ENCODE peak calls at places on chromosomes 2 and 18, in four cellular contexts. N is lower leg skin, Y is body of pancreas, K is tibial nerve. X is an unnamed sample.

GRCh38 chr2:52390651-52391050 is 1358.7 kb upstream of the NRXN1 start:
- DNase-seq in N (no peak), Y (no peak), K (no peak), X (no peak)

GRCh38 chr18:45687617-45688016 is 36.4 kb upstream of the SLC14A1 start:
- DNase-seq in N (no peak), Y (no peak), K (no peak), X (no peak)

GRCh38 chr2:40201425-40201824 is 250.5 kb downstream of the SLC8A1 start:
- DNase-seq in N (no peak), Y (no peak), K (no peak), X (no peak)

GRCh38 chr2:70985956-70986355 is 7.5 kb downstream of the ANKRD53 start:
- DNase-seq in N (peak), Y (no peak), K (no peak), X (no peak)

GRCh38 chr2:149744845-149745244 is 157.3 kb upstream of the MMADHC start:
- DNase-seq in N (no peak), Y (no peak), K (no peak), X (no peak)

GRCh38 chr2:167793725-167794124 is 453.7 kb downstream of the STK39 start:
- DNase-seq in N (no peak), Y (no peak), K (no peak), X (no peak)

GRCh38 chr2:25824216-25824615 is 54.1 kb downstream of the ASXL2 start:
- DNase-seq in N (no peak), Y (no peak), K (no peak), X (no peak)

GRCh38 chr2:142617461-142617860 is 260.0 kb upstream of the KYNU start:
- DNase-seq in N (no peak), Y (no peak), K (no peak), X (no peak)

GRCh38 chr2:241349941-241350340 is 6.1 kb upstream of the FARP2 start:
- DNase-seq in N (no peak), Y (no peak), K (no peak), X (no peak)

GRCh38 chr18:42078711-42079110 is 123.7 kb downstream of the PIK3C3 start:
- DNase-seq in N (no peak), Y (no peak), K (no peak), X (no peak)

GRCh38 chr2:214853906-214854305 is 44.4 kb upstream of the BARD1 start:
- DNase-seq in N (no peak), Y (no peak), K (no peak), X (no peak)

GRCh38 chr2:145592362-145592761 is 1072.4 kb upstream of the ZEB2 start:
- DNase-seq in N (no peak), Y (no peak), K (no peak), X (no peak)

GRCh38 chr2:145591109-145591809 is 1071.3 kb upstream of the ZEB2 start:
- DNase-seq in N (no peak), Y (no peak), K (no peak), X (no peak)

GRCh38 chr2:98390571-98391476 is 44.6 kb downstream of the CNGA3 start:
- DNase-seq in N (peak), Y (no peak), K (no peak), X (no peak)

GRCh38 chr2:113183703-113184102 is 9.9 kb downstream of the PSD4 start:
- DNase-seq in N (no peak), Y (no peak), K (no peak), X (no peak)

GRCh38 chr2:240250985-240251847 is 110.8 kb upstream of the OTOS start:
- DNase-seq in N (peak), Y (peak), K (peak), X (no peak)

GRCh38 chr2:181240844-181241243 is 216.3 kb upstream of the ITGA4 start:
- DNase-seq in N (no peak), Y (no peak), K (no peak), X (no peak)

GRCh38 chr18:48674198-48674721 is 135.4 kb downstream of the CTIF start:
- DNase-seq in N (peak), Y (no peak), K (peak), X (no peak)

GRCh38 chr2:109284816-109285215 is 155.8 kb downstream of the SH3RF3 start:
- DNase-seq in N (no peak), Y (peak), K (no peak), X (no peak)

GRCh38 chr2:73896362-73897239 is 3.8 kb downstream of the ACTG2 start:
- DNase-seq in N (peak), Y (peak), K (no peak), X (no peak)

GRCh38 chr2:28896906-28897305 is 2.4 kb downstream of the WDR43 start:
- DNase-seq in N (no peak), Y (no peak), K (no peak), X (no peak)

GRCh38 chr2:108171652-108172051 is 68.1 kb upstream of the SULT1C3 start:
- DNase-seq in N (no peak), Y (no peak), K (no peak), X (no peak)

GRCh38 chr2:62114564-62114963 is 81.4 kb upstream of the B3GNT2 start:
- DNase-seq in N (no peak), Y (peak), K (no peak), X (no peak)

GRCh38 chr2:62110415-62111025 is 85.4 kb upstream of the B3GNT2 start:
- DNase-seq in N (no peak), Y (no peak), K (no peak), X (no peak)

GRCh38 chr2:62116983-62117382 is 78.9 kb upstream of the B3GNT2 start:
- DNase-seq in N (no peak), Y (no peak), K (no peak), X (no peak)

GRCh38 chr2:62109554-62109953 is 86.4 kb upstream of the B3GNT2 start:
- DNase-seq in N (no peak), Y (no peak), K (no peak), X (no peak)

DNA sequence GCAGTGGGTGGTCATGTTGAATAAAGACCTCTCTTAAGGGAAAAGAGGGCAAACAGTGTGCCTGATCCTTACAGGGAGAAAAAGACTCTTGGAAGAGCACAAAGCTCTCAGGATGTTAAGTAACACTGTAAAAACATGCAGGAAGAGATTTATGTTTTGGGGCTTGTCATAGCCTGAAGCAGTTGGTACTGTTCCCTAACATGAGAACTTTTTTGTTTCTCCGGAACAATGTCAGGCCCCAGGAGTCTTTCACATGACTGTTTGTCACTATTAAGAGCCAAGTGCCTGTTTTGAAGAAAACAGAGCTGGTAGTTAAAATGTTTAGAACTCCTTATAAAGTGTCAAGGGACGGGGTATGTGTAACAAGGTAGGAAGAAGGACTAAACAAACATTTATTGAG is 83.7 kb upstream of the B3GNT2 start:
- DNase-seq in N (no peak), Y (no peak), K (no peak), X (no peak)
- TF ChIP-seq POLR2A in N (no peak), Y (no peak), K (no peak), X (no peak)

GRCh38 chr2:138017824-138018223 is 53.6 kb downstream of the HNMT start:
- DNase-seq in N (no peak), Y (no peak), K (no peak), X (no peak)
- TF ChIP-seq POLR2A in N (no peak), Y (no peak), K (no peak), X (no peak)

GRCh38 chr2:162317058-162317742 is 1.3 kb downstream of the IFIH1 start:
- DNase-seq in N (no peak), Y (no peak), K (no peak), X (no peak)
- TF ChIP-seq POLR2A in N (no peak), Y (no peak), K (no peak), X (no peak)

DNA sequence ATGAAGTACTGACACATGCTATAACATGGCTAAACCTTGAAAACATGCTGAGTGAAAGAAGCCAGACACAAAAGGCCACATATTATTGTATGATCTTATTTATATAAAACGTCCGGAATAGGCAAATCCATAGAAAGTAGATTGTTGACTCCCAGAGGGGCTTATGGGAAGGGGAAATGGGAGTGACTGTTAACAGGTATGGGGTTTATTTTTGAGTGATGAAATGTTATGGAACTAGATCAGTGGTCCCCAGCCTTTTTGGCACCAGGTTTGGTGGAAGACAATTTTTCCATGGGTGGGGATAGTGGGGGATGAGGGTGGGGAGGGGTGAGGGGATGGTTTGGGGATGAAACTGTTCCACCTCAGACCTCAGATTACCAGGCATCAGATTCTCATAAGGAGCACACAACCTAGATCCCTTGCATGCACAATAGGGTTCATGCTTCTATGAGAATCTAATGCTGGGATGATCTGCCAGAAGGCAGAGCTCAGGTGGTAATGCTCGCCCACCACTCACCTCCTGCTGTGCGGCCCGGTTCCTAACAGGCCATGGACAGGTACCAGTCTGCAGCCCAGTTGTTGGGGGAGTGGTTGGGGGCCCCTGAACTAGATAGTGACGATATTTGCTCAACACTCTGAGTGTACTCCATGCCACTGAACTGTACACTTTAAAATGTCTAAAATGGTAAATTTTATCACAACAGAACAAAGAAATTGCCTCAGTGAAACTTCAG is 59.1 kb downstream of the EFEMP1 start:
- DNase-seq in N (no peak), Y (no peak), K (no peak), X (no peak)
- TF ChIP-seq POLR2A in N (no peak), Y (no peak), K (no peak), X (no peak)

GRCh38 chr2:219570194-219570923 is 980 bp downstream of the OBSL1 start:
- DNase-seq in N (no peak), Y (peak), K (no peak), X (no peak)
- TF ChIP-seq POLR2A in N (no peak), Y (peak), K (no peak), X (no peak)

DNA sequence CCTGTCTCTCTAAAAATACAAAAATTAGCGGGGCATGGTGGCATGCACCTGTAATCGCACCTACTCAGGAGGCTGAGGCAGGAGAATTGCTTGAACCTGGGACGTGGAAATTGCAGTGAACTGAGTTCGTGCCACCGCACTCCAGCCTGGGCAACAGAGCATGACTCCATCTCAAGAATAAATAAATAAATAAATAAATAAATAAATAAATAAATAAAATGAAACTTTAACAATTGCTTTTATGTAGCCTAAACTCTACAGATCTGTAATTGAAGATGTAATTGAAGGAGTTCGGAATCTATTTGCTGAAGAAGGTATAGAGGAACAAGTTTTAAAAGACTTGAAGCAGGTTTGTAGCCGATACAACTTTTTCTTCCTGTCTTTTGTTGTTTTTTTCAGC is 2.9 kb downstream of the GTF2A1L start:
- DNase-seq in N (no peak), Y (no peak), K (no peak), X (no peak)
- TF ChIP-seq POLR2A in N (no peak), Y (no peak), K (no peak), X (no peak)

GRCh38 chr2:10447300-10448207 is 573 bp downstream of the ODC1 start:
- DNase-seq in N (peak), Y (peak), K (no peak), X (peak)

GRCh38 chr2:10448646-10449480 is 736 bp upstream of the ODC1 start:
- DNase-seq in N (peak), Y (peak), K (no peak), X (peak)

GRCh38 chr2:10446631-10447030 is 1.5 kb downstream of the ODC1 start:
- DNase-seq in N (no peak), Y (no peak), K (no peak), X (no peak)

GRCh38 chr2:10449481-10449831 is 1.3 kb upstream of the ODC1 start:
- DNase-seq in N (no peak), Y (no peak), K (no peak), X (no peak)

GRCh38 chr2:10448208-10448645 is at the start of gene ODC1:
- DNase-seq in N (peak), Y (peak), K (peak), X (no peak)
- TF ChIP-seq POLR2A in N (no peak), Y (peak), K (peak), X (peak)

DNA sequence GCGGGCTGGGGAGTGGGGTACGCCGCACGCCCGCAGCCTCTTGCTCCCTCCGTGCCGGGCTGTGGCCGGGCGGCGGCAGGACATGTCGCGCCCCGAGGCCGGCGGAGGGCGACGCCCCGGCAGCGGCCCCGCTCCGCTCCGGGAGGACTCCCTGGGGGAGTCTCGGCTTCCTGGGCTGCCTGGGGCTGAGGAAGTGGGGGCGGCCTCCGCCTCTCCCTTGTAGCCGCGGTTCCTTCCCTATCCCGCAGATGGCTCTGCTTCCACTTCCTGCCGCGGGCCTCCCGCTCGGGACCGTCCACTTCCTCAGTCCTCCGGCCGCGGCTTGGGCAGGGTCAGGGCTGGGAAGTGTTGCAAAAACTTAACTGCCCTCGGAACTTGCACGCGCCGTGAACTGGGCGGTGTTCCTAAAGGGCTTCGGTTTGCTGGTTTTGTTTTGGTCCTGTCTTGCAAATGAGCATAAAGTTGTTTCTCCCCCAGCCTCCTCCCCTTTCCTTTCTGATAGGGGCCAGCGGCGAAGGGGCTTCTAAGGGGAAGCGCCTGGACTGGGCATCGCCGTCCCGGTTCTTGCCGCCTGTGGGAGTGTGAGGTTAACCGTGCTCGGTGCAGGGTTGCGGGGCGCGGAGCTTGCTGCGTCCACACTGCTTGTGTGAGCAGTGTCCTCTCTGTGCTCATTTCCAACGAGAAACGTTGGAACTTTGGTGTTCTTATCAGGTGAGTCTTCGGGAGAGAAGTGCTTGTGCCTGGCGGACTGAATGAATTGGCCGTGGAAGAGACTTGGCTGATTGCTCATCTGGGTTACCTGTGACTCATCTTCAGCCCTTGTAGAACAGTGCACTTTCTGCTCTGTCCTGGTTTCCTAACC is 600 bp downstream of the RALB start:
- DNase-seq in N (peak), Y (peak), K (peak), X (peak)
- TF ChIP-seq POLR2A in N (no peak), Y (peak), K (peak), X (no peak)

GRCh38 chr2:159615936-159616733 is at the start of gene BAZ2B:
- DNase-seq in N (peak), Y (peak), K (no peak), X (no peak)
- TF ChIP-seq POLR2A in N (no peak), Y (peak), K (peak), X (peak)

GRCh38 chr18:22933958-22934423 is 863 bp downstream of the RBBP8 start:
- DNase-seq in N (no peak), Y (no peak), K (no peak), X (no peak)

GRCh38 chr18:22932885-22933205 is 283 bp upstream of the RBBP8 start:
- DNase-seq in N (no peak), Y (no peak), K (no peak), X (no peak)

GRCh38 chr18:22935431-22935830 is 2.3 kb downstream of the RBBP8 start:
- DNase-seq in N (no peak), Y (no peak), K (no peak), X (no peak)

GRCh38 chr18:22934789-22935188 is 1.7 kb downstream of the RBBP8 start:
- DNase-seq in N (no peak), Y (no peak), K (no peak), X (no peak)

DNA sequence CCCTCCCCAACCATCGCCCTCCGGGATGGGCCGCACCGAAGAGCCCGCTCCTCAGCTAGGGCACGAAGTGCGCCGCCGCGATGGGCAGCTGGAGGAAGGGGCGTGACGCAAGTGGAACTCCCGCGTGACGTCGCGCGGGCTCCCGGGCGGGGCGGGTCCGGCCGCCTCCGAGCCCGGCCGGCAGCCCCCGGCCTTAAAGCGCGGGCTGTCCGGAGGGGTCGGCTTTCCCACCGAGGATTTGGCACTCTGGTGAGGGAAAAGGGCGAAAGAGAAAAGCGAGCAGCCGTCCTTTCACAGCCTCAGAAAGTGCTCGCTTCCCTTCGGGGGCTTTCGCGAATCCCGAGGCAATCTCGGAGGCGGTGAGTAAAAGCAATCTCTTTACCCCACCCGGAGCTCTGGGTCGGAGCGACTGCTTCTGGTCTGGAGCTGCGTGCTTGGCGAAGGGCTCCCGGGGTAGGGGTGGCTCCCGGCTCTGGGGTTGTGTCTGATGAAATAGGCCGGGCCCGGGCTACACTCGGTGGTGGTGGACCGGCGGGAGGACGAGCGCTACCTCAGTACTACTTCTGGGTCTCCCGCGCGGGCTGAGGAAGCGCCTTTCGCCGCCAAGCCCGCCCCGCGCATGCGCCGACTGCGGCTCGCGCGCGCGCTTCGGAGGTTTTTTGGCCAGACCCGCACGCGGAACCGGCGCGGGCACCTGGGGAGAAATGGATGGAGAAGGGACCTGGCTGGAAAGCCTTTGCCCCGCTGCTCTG is at the start of gene RBBP8:
- DNase-seq in N (peak), Y (peak), K (peak), X (peak)
- TF ChIP-seq POLR2A in N (no peak), Y (peak), K (peak), X (peak)